ENCODE peak calls at places on chromosomes 4 and X, in six cellular contexts. M is upper lobe of left lung, F is K562, O is heart right ventricle, I is foreskin keratinocyte, X is upper lobe of right lung. Z is an unnamed sample.

GRCh38 chr4:4919926-4920325 is 60.5 kb downstream of the MSX1 start:
- ATAC-seq in M (no peak), F (no peak), O (no peak), I (no peak), X (no peak), Z (peak; percentile 42)

GRCh38 chr4:122963222-122963621 is 40.8 kb upstream of the NUDT6 start:
- ATAC-seq in M (no peak), F (no peak), O (no peak), I (peak; percentile 93), X (peak; percentile 72), Z (no peak)

GRCh38 chr4:76705497-76705896 is 192.4 kb downstream of the SOWAHB start:
- ATAC-seq in M (no peak), F (no peak), O (no peak), I (no peak), X (no peak), Z (no peak)

GRCh38 chrX:71637848-71638247 is 19.5 kb upstream of the CXCR3 start:
- ATAC-seq in M (no peak), F (peak; percentile 73), O (peak; percentile 41), I (peak; percentile 57), X (no peak), Z (peak; percentile 35)

GRCh38 chrX:131331152-131331551 is 42.0 kb upstream of the IGSF1 start:
- ATAC-seq in M (no peak), F (peak; percentile 72), O (no peak), I (no peak), X (no peak), Z (no peak)

GRCh38 chr4:40688446-40689095 is 58.9 kb upstream of the RBM47 start:
- ATAC-seq in M (no peak), F (no peak), O (no peak), I (peak; percentile 35), X (no peak), Z (no peak)

GRCh38 chr4:80252953-80253352 is 13.5 kb upstream of the FGF5 start:
- ATAC-seq in M (no peak), F (peak; percentile 6), O (no peak), I (no peak), X (no peak), Z (no peak)

GRCh38 chr4:158042591-158043030 is 130.2 kb downstream of the GASK1B start:
- ATAC-seq in M (no peak), F (no peak), O (no peak), I (peak; percentile 21), X (no peak), Z (no peak)

GRCh38 chrX:127621780-127622179 is 430.4 kb downstream of the ACTRT1 start:
- ATAC-seq in M (no peak), F (no peak), O (no peak), I (no peak), X (no peak), Z (no peak)

GRCh38 chr4:84579410-84579791 is 3.5 kb upstream of the CDS1 start:
- ATAC-seq in M (no peak), F (no peak), O (no peak), I (no peak), X (no peak), Z (no peak)

GRCh38 chr4:84582988-84583870 is at the start of gene CDS1:
- ATAC-seq in M (peak; percentile 83), F (peak; percentile 76), O (peak; percentile 52), I (peak; percentile 73), X (peak; percentile 78), Z (peak; percentile 51)

GRCh38 chr4:84582302-84582987 is 482 bp upstream of the CDS1 start:
- ATAC-seq in M (peak; percentile 95), F (peak; percentile 95), O (peak; percentile 96), I (peak; percentile 80), X (peak; percentile 93), Z (peak; percentile 92)

GRCh38 chr4:84585276-84585675 is 2.3 kb downstream of the CDS1 start:
- ATAC-seq in M (no peak), F (no peak), O (no peak), I (no peak), X (no peak), Z (no peak)

DNA sequence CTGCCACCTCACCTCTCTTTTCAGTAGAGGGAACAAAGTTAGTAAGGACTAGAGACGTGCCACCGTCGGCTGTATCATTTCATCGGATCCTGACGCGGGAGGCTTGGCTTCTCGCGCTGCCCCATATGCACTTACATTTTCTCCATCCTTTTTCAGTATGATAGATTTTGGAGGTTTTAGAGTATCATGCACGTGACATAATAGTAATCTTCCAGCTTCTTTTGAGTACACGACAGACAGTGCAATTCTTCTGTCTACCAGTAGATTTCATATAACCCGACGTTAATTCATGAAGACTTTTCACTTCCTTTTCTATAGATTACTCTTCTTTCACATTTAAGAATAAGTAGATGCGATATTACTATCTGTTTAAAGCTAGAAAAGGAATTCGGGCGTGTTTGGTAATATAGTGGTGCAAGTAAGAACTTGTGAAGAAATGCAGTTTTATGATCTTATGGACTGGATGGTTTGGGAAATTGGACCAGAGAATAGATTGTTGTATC is 995 bp downstream of the CDS1 start:
- ATAC-seq in M (no peak), F (no peak), O (no peak), I (no peak), X (no peak), Z (no peak)
- TF ChIP-seq CTCF in M (no peak), F (no peak), O (no peak), I (peak; percentile 18), X (no peak), Z (no peak)

GRCh38 chr4:689498-690122 is 659 bp upstream of the SLC49A3 start:
- ATAC-seq in M (no peak), F (no peak), O (no peak), I (no peak), X (no peak), Z (no peak)
- TF ChIP-seq CTCF in M (no peak), F (no peak), O (no peak), I (no peak), X (no peak), Z (no peak)

DNA sequence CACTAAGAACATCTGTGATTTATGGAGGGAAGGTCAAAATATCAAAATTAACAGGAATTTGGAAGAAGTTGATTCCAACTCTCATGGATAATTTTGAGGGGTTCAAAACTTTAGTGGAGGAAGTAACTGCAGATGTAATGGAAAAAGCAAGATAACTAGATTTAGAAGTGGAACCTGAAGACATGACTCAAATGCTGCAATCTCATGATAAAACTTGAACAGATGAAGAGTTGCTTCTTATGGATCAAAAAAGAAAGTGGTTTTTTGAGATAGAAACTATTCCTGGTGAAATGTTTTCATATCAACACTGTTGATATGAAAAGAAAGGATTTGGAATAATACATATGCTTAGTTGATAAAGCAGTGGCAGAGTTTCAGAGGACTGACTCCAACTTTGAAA is 9.7 kb downstream of the TMPRSS11F start:
- ATAC-seq in M (no peak), F (no peak), O (no peak), I (no peak), X (no peak), Z (no peak)
- TF ChIP-seq CTCF in M (no peak), F (no peak), O (no peak), I (no peak), X (no peak), Z (no peak)

DNA sequence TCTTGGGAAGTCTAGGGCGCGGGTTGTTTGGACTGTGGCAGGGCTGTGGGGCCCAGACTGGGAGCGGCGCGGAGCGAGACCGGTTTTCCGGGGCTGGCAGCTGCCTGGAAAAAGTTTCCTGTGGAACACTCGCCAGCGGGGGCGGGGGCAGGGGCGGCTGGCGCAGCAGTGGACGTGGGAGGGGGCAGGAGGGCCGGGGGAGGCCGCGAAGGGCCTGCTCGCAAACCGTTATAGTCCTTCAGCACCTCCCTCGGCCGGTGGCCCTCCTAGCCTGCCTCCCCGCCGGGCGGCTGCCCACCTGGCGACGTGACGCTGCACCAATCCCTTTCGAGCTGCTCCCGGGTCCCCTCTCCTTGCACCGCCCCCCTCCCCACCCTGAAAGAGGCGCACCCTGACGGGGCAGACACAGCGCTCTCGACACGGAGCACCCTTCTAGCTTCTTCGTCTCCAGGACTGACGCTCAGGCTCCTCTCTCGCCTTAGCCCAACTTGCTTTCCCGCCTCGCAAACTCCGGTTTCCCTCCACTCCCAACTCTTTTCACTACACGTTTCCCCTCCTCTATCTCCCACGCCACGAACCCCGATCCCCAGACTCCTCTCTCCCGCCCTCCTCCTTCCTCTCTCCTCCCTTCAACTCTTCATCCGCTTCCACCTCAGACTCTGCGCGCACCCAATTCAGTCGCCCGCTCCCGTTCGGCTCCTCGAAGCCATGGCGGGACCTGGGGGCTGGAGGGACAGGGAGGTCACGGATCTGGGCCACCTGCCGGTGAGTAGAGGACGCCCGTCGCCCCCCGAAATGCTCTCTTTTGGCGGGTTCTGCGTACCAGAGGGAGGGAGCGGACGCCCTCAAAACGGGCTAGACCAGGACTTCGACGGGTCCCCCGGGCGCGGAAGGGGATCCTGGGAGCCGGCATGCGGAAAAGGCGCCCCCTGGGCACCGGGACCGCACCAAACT is at the start of gene NRK:
- ATAC-seq in M (peak; percentile 51), F (no peak), O (peak; percentile 81), I (peak; percentile 54), X (peak; percentile 31), Z (peak; percentile 46)
- TF ChIP-seq CTCF in M (no peak), F (no peak), O (no peak), I (peak; percentile 27), X (no peak), Z (no peak)

DNA sequence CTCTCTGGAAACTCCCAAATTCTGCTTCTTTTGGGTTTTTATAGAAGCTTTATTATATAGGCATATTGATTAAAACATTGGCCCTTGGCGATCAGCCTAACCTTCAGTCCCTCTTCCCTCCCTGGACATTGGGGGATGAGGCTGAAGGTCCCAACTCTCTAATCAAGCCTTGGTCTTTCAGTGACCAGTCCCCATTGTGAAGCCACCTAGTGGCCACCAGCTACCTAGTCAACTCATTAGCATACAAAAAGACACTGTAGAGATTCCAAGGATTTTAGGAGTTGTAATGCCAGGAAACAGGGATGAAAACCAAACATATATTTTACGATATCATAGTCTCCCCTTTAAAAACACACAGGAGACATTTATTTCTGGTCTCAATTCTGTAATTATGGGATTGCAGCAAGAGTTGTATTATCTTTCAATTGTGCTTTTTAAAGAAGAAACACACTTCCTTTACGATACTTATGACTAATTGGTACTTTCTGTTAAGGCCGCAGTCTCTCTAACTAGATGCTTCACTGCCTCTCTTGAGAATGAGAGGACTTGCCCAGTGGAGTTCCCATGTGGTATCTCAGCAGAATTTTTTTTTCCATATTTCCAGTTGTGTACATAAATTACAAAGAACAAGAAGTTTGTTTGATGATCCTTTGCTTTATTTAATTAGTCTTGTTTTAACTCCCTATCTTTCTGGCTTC is 58.2 kb downstream of the WDR17 start:
- ATAC-seq in M (no peak), F (peak; percentile 68), O (no peak), I (peak; percentile 66), X (peak; percentile 80), Z (peak; percentile 16)
- TF ChIP-seq CTCF in M (peak; percentile 12), F (peak; percentile 39), O (peak; percentile 47), I (peak; percentile 55), X (peak; percentile 60), Z (peak; percentile 33)

GRCh38 chrX:103688949-103689348 is 2.5 kb upstream of the MORF4L2 start:
- ATAC-seq in M (no peak), F (no peak), O (no peak), I (no peak), X (no peak), Z (no peak)
- TF ChIP-seq CTCF in M (peak; percentile 60), F (peak; percentile 59), O (peak; percentile 62), I (peak; percentile 70), X (peak; percentile 61), Z (peak; percentile 75)

DNA sequence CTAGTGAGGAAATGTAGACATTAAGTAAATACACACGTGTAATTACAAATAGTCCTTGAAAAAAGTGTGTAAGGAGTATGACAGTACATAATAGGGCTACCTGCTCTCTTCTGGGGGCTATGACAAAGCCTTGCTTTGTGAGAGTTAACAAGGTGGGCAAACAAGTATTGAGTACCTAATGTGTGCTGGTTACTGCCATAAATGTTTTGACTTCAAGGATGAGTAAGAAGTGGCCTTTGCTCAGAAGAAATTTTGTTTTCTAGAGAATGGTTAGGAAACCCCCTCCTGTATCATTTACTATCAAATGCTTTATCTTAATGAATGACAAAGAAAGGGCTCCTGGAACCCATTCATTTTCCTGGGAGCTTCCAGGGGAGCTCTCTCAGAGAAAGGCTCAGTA is 167.0 kb upstream of the CASK start:
- ATAC-seq in M (no peak), F (no peak), O (no peak), I (no peak), X (no peak), Z (no peak)
- TF ChIP-seq CTCF in M (no peak), F (no peak), O (no peak), I (no peak), X (no peak), Z (no peak)